ENCODE peak calls at places on chromosomes 7 and 10, in ten cellular contexts. E is sigmoid colon, B is stomach, P is suprapubic skin, X is upper lobe of left lung, A is breast epithelium, Q is H1, G is GM12891, U is HCT116, Y is HepG2. N is an unnamed sample.

GRCh38 chr7:148708026-148708685 is 9.5 kb downstream of the CUL1 start:
- DNase-seq in U (no peak), P (no peak), G (no peak), Q (no peak), X (no peak), Y (no peak), B (no peak), E (no peak), A (no peak), N (no peak)

GRCh38 chr10:48632166-48632565 is 27.3 kb upstream of the ARHGAP22 start:
- DNase-seq in U (no peak), A (no peak), Q (no peak), X (no peak), G (no peak), Y (no peak), B (no peak), P (no peak), E (no peak), N (no peak)

GRCh38 chr7:1418505-1419309 is 40.6 kb downstream of the MICALL2 start:
- DNase-seq in G (no peak), Y (peak), U (peak), A (no peak), B (no peak), E (no peak), P (no peak), X (no peak), Q (peak), N (no peak)

GRCh38 chr10:1187855-1188555 is 131.8 kb downstream of the WDR37 start:
- DNase-seq in E (peak), X (no peak), B (no peak), A (no peak), Q (no peak), P (peak), Y (no peak), U (no peak), G (no peak), N (no peak)

GRCh38 chr7:134438946-134439345 is 20.0 kb downstream of the AKR1B1 start:
- DNase-seq in U (no peak), P (no peak), G (no peak), B (no peak), E (no peak), X (no peak), A (no peak), Y (no peak), Q (no peak), N (no peak)

GRCh38 chr7:70728873-70729552 is 402.9 kb upstream of the GALNT17 start:
- DNase-seq in Q (peak), B (no peak), X (no peak), A (no peak), U (no peak), P (no peak), G (no peak), Y (no peak), E (no peak), N (no peak)

GRCh38 chr7:124856299-124856888 is 73.2 kb downstream of the POT1 start:
- DNase-seq in B (no peak), X (no peak), P (no peak), G (no peak), A (no peak), Y (peak), E (no peak), U (peak), Q (no peak), N (no peak)

GRCh38 chr10:42979181-42979580 is 97.7 kb upstream of the RET start:
- DNase-seq in U (no peak), Q (no peak), X (no peak), Y (no peak), A (no peak), E (no peak), P (no peak), B (peak), G (no peak), N (no peak)

GRCh38 chr7:133290041-133290440 is 37.2 kb downstream of the EXOC4 start:
- DNase-seq in G (no peak), X (no peak), E (no peak), Y (no peak), P (no peak), U (no peak), B (no peak), A (no peak), Q (no peak), N (no peak)

GRCh38 chr7:158495780-158496179 is 91.8 kb downstream of the PTPRN2 start:
- DNase-seq in B (peak), X (no peak), Q (peak), P (no peak), G (no peak), E (no peak), Y (peak), A (no peak), U (peak), N (no peak)

GRCh38 chr7:129958643-129959479 is 6.1 kb upstream of the UBE2H start:
- DNase-seq in E (peak), G (no peak), A (no peak), Q (no peak), X (no peak), B (peak), Y (peak), U (peak), P (no peak), N (peak)

GRCh38 chr7:16564909-16565426 is 38.3 kb downstream of the LRRC72 start:
- DNase-seq in A (no peak), X (no peak), Q (no peak), E (no peak), U (peak), P (no peak), G (no peak), Y (peak), B (no peak), N (no peak)

GRCh38 chr10:100364735-100365391 is 17.8 kb downstream of the SCD start:
- DNase-seq in G (no peak), Q (no peak), U (peak), B (peak), X (no peak), A (peak), P (peak), E (peak), Y (peak), N (peak)
- TF ChIP-seq POLR2AphosphoS5 in G (no peak), Q (no peak), U (peak), B (peak), X (peak), A (peak), P (no peak), E (peak), Y (peak), N (peak)

GRCh38 chr7:93145324-93145723 is 2.9 kb downstream of the SAMD9L start:
- DNase-seq in Y (no peak), G (no peak), B (no peak), A (no peak), X (no peak), Q (no peak), E (no peak), P (no peak), U (no peak), N (no peak)
- TF ChIP-seq POLR2A in Y (no peak), G (no peak), B (no peak), A (no peak), X (no peak), Q (no peak), E (no peak), P (no peak), U (no peak), N (no peak)

GRCh38 chr7:69388462-69389137 is 209.7 kb upstream of the AUTS2 start:
- DNase-seq in G (no peak), Y (no peak), B (no peak), X (no peak), Q (no peak), E (no peak), U (no peak), P (peak), A (no peak), N (no peak)
- TF ChIP-seq POLR2AphosphoS5 in G (no peak), Y (no peak), B (no peak), X (no peak), Q (no peak), E (no peak), U (no peak), P (no peak), A (no peak), N (no peak)

DNA sequence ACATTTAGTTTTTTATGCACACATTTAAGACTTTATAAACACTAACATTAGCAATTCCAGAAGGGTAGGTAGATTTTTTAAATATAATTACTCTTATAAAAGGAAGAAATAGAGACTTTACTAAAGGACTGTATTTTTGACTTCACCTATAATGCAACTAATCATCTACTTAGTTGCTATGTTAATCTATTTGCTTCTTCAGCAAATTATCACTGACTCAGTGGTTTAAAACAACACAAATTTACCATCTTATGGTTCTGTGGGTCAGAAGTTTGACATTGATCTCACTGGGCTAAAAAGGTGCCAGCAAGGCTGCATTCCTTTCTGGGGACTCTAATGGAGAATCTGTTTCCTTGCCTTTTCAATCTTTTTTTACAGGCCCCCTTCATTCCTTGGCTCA is 7.6 kb downstream of the MTERF1 start:
- DNase-seq in G (no peak), A (no peak), E (no peak), B (no peak), X (no peak), Q (no peak), U (no peak), Y (no peak), P (no peak), N (no peak)
- TF ChIP-seq POLR2A in G (no peak), A (no peak), E (no peak), B (no peak), X (no peak), Q (no peak), U (no peak), Y (no peak), P (no peak), N (no peak)

DNA sequence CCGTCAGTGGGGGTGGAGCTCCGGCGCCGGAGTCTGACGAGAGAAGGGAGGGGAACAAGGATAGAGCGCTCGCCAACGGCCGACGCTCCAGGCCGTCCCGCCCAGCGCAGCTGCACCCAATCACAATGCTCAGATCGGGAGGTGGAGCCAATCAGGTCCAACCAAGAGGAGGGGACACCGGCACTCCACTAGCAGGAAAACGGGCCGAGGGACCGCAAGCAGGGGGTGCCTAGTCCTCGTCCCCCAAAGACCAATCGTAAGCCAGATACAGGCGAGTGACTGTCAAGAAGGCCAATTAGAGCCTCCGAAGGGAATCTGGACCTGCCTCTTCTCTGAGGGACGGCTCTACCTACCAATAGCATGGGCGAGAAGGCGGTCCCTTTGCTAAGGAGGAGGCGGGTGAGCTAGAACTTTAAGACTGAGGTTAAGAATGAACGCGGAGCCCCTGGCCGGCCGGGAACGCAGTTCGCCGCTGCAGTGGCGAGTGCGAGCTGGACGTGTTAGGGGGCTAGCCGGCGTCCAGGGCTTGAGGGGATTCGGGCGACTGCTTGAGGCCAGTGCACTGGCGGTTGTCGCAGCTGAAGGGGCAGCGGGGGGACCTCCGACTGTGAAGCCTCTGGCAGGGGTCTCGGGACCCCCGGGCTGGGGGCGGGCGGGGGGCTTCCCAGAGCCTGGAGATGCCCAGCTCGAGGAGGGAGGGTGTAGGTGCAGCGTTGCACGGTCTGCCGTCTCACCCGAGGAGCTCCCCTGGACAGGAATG is at the start of gene FBXO24:
- DNase-seq in A (peak), B (peak), E (peak), Q (peak), X (peak), Y (peak), G (peak), P (peak), U (peak), N (peak)
- TF ChIP-seq POLR2AphosphoS5 in A (peak), B (peak), E (peak), Q (no peak), X (peak), Y (peak), G (no peak), P (peak), U (peak), N (peak)

GRCh38 chr7:111107989-111108388 is 17.1 kb downstream of the LRRN3 start:
- DNase-seq in E (no peak), P (no peak), Y (no peak), Q (no peak), G (no peak), B (no peak), A (no peak), X (no peak), U (no peak), N (no peak)
- TF ChIP-seq POLR2A in E (no peak), P (no peak), Y (no peak), Q (no peak), G (no peak), B (no peak), A (no peak), X (no peak), U (no peak), N (no peak)

GRCh38 chr7:120273476-120273975 is 551 bp downstream of the KCND2 start:
- DNase-seq in G (peak), Q (no peak), P (no peak), Y (peak), X (peak), A (no peak), B (no peak), U (no peak), E (peak), N (no peak)
- TF ChIP-seq POLR2AphosphoS5 in G (no peak), Q (peak), P (no peak), Y (no peak), X (no peak), A (no peak), B (no peak), U (no peak), E (no peak), N (no peak)

GRCh38 chr10:32922164-32922563 is 35.9 kb downstream of the ITGB1 start:
- DNase-seq in P (no peak), X (no peak), G (no peak), A (no peak), Q (no peak), U (no peak), Y (no peak), E (no peak), B (no peak), N (no peak)
- TF ChIP-seq POLR2A in P (no peak), X (no peak), G (no peak), A (no peak), Q (no peak), U (no peak), Y (no peak), E (no peak), B (no peak), N (no peak)

GRCh38 chr10:116620423-116621400 is at the start of gene PNLIPRP2:
- DNase-seq in G (no peak), Q (no peak), A (no peak), P (no peak), X (peak), E (no peak), U (no peak), Y (peak), B (peak), N (no peak)
- TF ChIP-seq POLR2AphosphoS5 in G (no peak), Q (no peak), A (no peak), P (no peak), X (no peak), E (no peak), U (no peak), Y (no peak), B (peak), N (no peak)

GRCh38 chr10:130111848-130112180 is 1.2 kb upstream of the C10orf143 start:
- DNase-seq in B (no peak), A (no peak), Q (no peak), P (no peak), U (no peak), E (no peak), G (no peak), X (no peak), Y (no peak), N (no peak)

GRCh38 chr10:130110236-130111114 is at the start of gene C10orf143:
- DNase-seq in Y (peak), G (peak), X (peak), U (peak), A (peak), B (peak), Q (peak), E (peak), P (peak), N (peak)

GRCh38 chr10:130109796-130110235 is 814 bp downstream of the C10orf143 start:
- DNase-seq in P (peak), Q (peak), A (peak), U (peak), Y (peak), E (peak), B (peak), G (no peak), X (no peak), N (peak)

GRCh38 chr10:130112821-130113220 is 2.2 kb upstream of the C10orf143 start:
- DNase-seq in E (no peak), A (no peak), U (no peak), X (no peak), B (no peak), Q (no peak), G (no peak), Y (no peak), P (no peak), N (no peak)

GRCh38 chr10:130111115-130111847 is 651 bp upstream of the C10orf143 start:
- DNase-seq in Q (peak), Y (peak), E (peak), B (peak), G (peak), U (peak), P (peak), A (peak), X (peak), N (peak)
- TF ChIP-seq POLR2A in Q (peak), Y (peak), E (peak), B (no peak), G (peak), U (no peak), P (no peak), A (peak), X (peak), N (peak)

N was measured in prostate gland.